ENCODE peak calls at places on chromosomes 13 and 19, in four cellular contexts. M, S, G and V are unnamed samples. For H3K4me1 and H3K36me3, the result is how much of the 10 kb centered on the place peaks cover.

GRCh38 chr19:17112271-17112670 is 36.7 kb downstream of the MYO9B start:
- DNase-seq in M (no peak), S (no peak), G (no peak), V (no peak)

GRCh38 chr19:49447485-49448431 is 3.9 kb downstream of the PIH1D1 start:
- DNase-seq in M (peak), S (peak), G (no peak), V (peak)

GRCh38 chr13:111597041-111598017 is 276.9 kb downstream of the TEX29 start:
- DNase-seq in M (no peak), S (no peak), G (no peak), V (no peak)

GRCh38 chr13:81872581-81872980 is 1531.7 kb upstream of the SPRY2 start:
- DNase-seq in M (peak), S (no peak), G (no peak), V (no peak)

GRCh38 chr19:507286-508203 is at the start of gene TPGS1:
- DNase-seq in M (peak), S (peak), G (no peak), V (peak)

GRCh38 chr13:25652764-25653163 is 281.0 kb downstream of the ATP8A2 start:
- DNase-seq in M (no peak), S (no peak), G (peak), V (no peak)

GRCh38 chr13:53775807-53776206 is 747.2 kb downstream of the OLFM4 start:
- DNase-seq in M (no peak), S (no peak), G (no peak), V (no peak)

GRCh38 chr19:50516456-50516855 is 2.7 kb upstream of the ASPDH start:
- DNase-seq in M (no peak), S (no peak), G (no peak), V (no peak)

GRCh38 chr13:51453959-51454703 is 1.3 kb upstream of the INTS6 start:
- DNase-seq in M (peak), S (peak), G (no peak), V (peak)

GRCh38 chr13:30581582-30581981 is 36.1 kb upstream of the USPL1 start:
- DNase-seq in M (no peak), S (no peak), G (no peak), V (no peak)

GRCh38 chr19:16429066-16429758 is 42.6 kb downstream of the EPS15L1 start:
- DNase-seq in M (no peak), S (peak), G (no peak), V (no peak)

GRCh38 chr19:5718032-5718578 is 1.8 kb downstream of the LONP1 start:
- DNase-seq in M (no peak), S (no peak), G (no peak), V (no peak)

GRCh38 chr19:6250024-6250605 is 29.7 kb downstream of the MLLT1 start:
- DNase-seq in M (no peak), S (no peak), G (no peak), V (no peak)

GRCh38 chr19:4338441-4339350 is at the start of gene STAP2:
- DNase-seq in M (no peak), S (no peak), G (no peak), V (no peak)

GRCh38 chr13:111460548-111461444 is 140.4 kb downstream of the TEX29 start:
- DNase-seq in M (no peak), S (no peak), G (peak), V (peak)

GRCh38 chr13:46592410-46592809 is 39.4 kb downstream of the LRCH1 start:
- DNase-seq in M (no peak), S (no peak), G (no peak), V (no peak)
- H3K4me1 ChIP-seq in M (under half), S (under half), G (under half), V (under half)

GRCh38 chr19:47377208-47377701 is 28.1 kb downstream of the DHX34 start:
- DNase-seq in M (no peak), S (no peak), G (no peak), V (no peak)
- H3K36me3 ChIP-seq in M (half or more), S (under half), G (half or more), V (under half)

GRCh38 chr19:44758596-44758995 is 10.1 kb downstream of the BCL3 start:
- DNase-seq in M (no peak), S (no peak), G (no peak), V (peak)

GRCh38 chr19:44757057-44757734 is 8.7 kb downstream of the BCL3 start:
- DNase-seq in M (peak), S (peak), G (no peak), V (peak)

GRCh38 chr19:44759083-44759804 is 10.7 kb downstream of the BCL3 start:
- DNase-seq in M (no peak), S (no peak), G (no peak), V (no peak)

GRCh38 chr19:44756089-44756562 is 7.6 kb downstream of the BCL3 start:
- DNase-seq in M (no peak), S (no peak), G (no peak), V (no peak)

DNA sequence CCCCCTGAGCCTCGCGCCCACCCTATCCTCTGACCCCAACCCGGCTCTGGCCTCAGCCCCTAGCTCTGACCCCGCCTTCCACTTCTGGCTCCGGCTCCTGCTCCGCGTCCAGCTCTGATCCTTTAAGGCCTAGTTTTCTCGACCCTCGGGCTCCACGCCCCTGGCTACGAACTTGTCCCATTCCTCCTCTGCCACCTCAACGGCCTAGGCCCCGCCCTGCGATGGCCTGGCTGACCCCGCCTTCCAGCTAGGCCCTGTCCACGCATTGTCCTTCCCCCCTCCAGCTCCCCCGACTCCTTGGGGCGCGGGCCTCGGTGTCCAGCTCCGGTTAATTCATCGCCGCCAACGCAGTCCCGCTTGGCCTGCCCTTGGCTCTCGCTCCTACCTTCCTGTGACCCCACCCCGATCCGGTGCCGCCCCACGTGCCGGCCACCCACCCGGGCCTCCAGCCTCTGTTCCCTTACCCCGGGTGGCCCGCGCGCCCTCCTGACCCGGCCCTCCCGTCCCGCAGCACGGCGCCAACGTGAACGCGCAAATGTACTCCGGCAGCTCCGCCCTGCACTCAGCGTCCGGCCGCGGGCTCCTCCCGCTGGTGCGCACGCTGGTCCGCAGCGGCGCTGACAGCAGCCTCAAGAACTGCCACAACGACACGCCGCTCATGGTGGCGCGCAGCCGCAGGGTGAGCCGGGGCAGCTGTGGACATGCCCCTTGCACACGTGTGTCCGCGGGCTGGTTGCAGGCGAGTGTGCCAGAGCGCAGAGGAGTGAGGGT is 9.4 kb downstream of the BCL3 start:
- DNase-seq in M (peak), S (peak), G (no peak), V (peak)
- H3K4me1 ChIP-seq in M (under half), S (under half), G (under half), V (under half)

DNA sequence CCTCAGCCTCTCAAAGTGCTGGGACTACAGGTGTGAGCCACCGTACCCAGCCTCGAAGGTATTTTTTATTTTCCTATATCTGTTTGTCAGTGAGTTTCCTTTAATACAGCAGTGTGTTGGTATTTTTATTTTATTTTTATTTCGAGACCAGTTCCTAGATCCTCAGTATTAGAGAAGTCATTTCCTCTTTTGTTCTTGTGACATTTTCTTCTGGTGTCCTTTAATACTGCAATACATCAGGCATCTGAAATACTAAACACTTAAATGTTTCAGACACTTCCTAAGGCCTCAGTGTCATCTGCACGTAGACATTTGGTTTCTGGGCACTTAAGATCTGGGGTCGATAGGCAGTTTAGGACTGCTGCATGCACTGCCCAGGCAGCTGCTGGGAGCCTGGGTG is 22.5 kb downstream of the GATAD2A start:
- DNase-seq in M (no peak), S (no peak), G (no peak), V (no peak)
- H3K36me3 ChIP-seq in M (under half), S (under half), G (under half), V (under half)

DNA sequence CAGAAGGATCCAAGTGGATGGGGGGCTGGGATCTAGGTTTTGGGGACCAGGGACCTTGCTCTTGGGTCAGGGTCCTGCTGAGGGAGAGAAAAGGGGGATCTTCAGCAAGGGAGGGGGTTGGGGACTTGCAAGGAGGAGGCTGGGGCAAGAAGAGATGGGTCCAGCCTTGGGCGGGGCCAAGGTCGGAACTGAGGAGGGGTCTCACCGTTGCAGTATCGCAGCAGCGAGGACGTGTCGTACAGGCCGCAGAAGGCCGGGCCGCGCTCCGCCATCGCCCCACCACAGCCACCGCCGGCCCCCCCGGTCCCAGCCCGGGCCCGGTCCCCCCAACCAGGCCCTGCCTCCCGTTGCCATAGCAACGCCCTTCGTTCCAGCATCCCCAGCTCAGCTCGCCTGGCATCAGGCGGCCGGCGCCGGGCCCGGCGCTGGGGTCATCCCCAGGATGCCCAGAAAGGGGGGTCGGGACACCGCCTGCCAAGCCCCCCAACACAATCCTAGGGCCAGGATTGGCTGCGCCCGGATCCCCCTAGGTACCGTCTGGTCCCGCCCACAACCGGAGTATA is 6.0 kb upstream of the EML2 start:
- DNase-seq in M (no peak), S (peak), G (no peak), V (no peak)
- H3K4me1 ChIP-seq in M (under half), S (under half), G (under half), V (under half)

GRCh38 chr19:35731779-35732405 is 10.4 kb downstream of the IGFLR1 start:
- DNase-seq in M (no peak), S (no peak), G (no peak), V (peak)

GRCh38 chr19:35734889-35735288 is 7.4 kb downstream of the IGFLR1 start:
- DNase-seq in M (no peak), S (no peak), G (no peak), V (no peak)

GRCh38 chr19:35732540-35733179 is 9.6 kb downstream of the IGFLR1 start:
- DNase-seq in M (no peak), S (no peak), G (no peak), V (peak)

GRCh38 chr19:35734273-35734672 is 8.0 kb downstream of the IGFLR1 start:
- DNase-seq in M (no peak), S (no peak), G (no peak), V (no peak)

GRCh38 chr19:35733180-35734125 is 8.8 kb downstream of the IGFLR1 start:
- DNase-seq in M (no peak), S (no peak), G (no peak), V (no peak)
- H3K36me3 ChIP-seq in M (half or more), S (under half), G (half or more), V (under half)

DNA sequence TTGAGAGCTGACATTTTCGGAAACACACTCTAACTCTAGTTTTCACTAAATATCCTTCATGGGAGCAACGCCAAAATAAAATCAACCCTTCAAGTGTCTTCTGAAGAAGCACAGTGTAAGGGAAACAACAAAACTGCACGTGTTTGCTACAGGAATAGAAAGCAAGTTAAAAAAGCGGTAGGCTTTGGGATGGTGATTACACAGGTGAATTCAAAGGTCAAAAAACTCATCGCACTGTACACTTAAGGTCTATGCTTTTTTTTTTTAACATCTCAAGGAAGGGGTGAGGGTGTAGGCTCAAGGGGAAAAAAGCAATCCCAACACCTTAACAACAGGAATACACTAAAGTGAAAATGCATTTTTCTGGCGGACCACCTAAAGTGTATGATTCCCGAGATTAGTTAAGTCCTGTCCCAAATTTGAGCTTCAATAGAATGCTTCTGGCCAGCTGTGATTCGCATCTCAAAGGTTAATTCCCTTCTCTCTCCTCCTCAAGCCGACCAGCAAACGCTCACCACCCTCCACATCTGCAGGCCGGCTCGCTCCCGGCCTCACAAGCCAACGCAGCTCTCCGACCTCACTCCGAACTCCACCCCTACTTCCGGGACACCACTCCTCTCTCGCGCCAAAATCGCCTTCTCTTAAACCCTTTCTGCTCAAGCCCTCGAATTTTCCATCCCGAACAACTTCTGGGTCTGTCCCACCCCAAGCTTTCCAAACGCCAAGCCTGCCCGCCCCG is 1.1 kb downstream of the ARGLU1 start:
- DNase-seq in M (peak), S (peak), G (no peak), V (peak)
- H3K4me1 ChIP-seq in M (under half), S (half or more), G (under half), V (under half)

GRCh38 chr19:52273301-52273700 is 3.9 kb downstream of the ZNF766 start:
- DNase-seq in M (no peak), S (no peak), G (no peak), V (no peak)
- H3K36me3 ChIP-seq in M (under half), S (under half), G (under half), V (under half)

GRCh38 chr19:40804783-40805242 is 5.8 kb downstream of the EGLN2 start:
- DNase-seq in M (no peak), S (no peak), G (no peak), V (no peak)

GRCh38 chr19:40803857-40804782 is 5.1 kb downstream of the EGLN2 start:
- DNase-seq in M (no peak), S (no peak), G (no peak), V (no peak)

GRCh38 chr19:40806385-40807146 is 7.6 kb downstream of the EGLN2 start:
- DNase-seq in M (peak), S (peak), G (peak), V (peak)

GRCh38 chr19:40807147-40808020 is 8.4 kb downstream of the EGLN2 start:
- DNase-seq in M (no peak), S (no peak), G (no peak), V (peak)

DNA sequence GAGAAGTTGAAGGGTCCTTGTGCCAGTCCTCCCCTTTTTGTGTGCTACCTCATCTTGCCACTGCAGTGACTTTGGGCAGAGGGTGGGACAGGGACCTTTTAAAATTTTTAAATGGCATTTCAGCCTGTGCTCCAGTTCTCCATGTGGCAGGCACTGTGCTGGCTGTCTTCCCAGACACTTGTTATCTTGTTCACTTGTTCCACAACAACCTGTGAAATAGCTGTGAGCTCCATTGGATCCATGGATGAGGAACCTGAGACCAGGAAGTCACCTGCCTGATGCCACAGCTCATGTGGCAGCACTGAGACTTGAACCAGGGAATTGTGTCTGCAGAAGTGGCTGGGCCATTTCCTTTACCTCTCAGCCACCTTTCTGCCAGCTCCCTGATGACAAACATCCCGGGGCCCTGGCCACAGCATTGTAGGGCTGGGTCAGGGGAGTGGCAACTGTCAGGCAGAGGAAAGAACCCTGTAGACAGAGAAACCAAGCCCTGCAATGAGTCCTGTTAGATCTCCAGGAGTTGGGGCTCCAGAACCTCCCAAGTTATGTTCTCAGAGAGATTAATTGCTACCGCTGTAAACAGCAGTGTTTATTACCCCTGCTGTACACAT is 6.4 kb downstream of the EGLN2 start:
- DNase-seq in M (no peak), S (no peak), G (no peak), V (no peak)
- H3K4me1 ChIP-seq in M (under half), S (half or more), G (under half), V (under half)

GRCh38 chr13:75643693-75644092 is 7.6 kb downstream of the LMO7 start:
- DNase-seq in M (no peak), S (no peak), G (no peak), V (no peak)
- H3K36me3 ChIP-seq in M (under half), S (under half), G (under half), V (under half)